ENCODE peak calls at places on chromosome 12, in nine cellular contexts. One of them, this sample, is unnamed.

GRCh38 chr12:33944703-33945437 is 77.4 kb upstream of the ALG10 start:
- DNase-seq in transverse colon: no peak
- DNase-seq in GM04504: no peak
- DNase-seq in EL: no peak
- DNase-seq in GM12864: no peak
- DNase-seq in SK-N-SH: no peak
- DNase-seq in NCI-H1092 treated with DMSO at 0.1 percent for 48 hours: no peak
- DNase-seq in T-helper 1 cell: no peak
- DNase-seq in stimulated activated CD4-positive, alpha-beta T cell treated with anti-CD3 and anti-CD28 coated beads, Interleukin-15, amount 100 ng/mL, for 1 hour: no peak
- DNase-seq in this sample: no peak

GRCh38 chr12:2422591-2422990 is 369.8 kb downstream of the CACNA1C start:
- DNase-seq in transverse colon: no peak
- DNase-seq in GM04504: no peak
- DNase-seq in EL: no peak
- DNase-seq in GM12864: no peak
- DNase-seq in SK-N-SH: no peak
- DNase-seq in NCI-H1092 treated with DMSO at 0.1 percent for 48 hours: no peak
- DNase-seq in T-helper 1 cell: no peak
- DNase-seq in stimulated activated CD4-positive, alpha-beta T cell treated with anti-CD3 and anti-CD28 coated beads, Interleukin-15, amount 100 ng/mL, for 1 hour: no peak
- DNase-seq in this sample: no peak

GRCh38 chr12:104137175-104137901 is 672 bp downstream of the NFYB start:
- DNase-seq in transverse colon: peak; percentile 42
- DNase-seq in GM04504: no peak
- DNase-seq in EL: peak; percentile 77
- DNase-seq in GM12864: peak; percentile 26
- DNase-seq in SK-N-SH: peak; percentile 70
- DNase-seq in NCI-H1092 treated with DMSO at 0.1 percent for 48 hours: peak; percentile 21
- DNase-seq in T-helper 1 cell: peak; percentile 24
- DNase-seq in stimulated activated CD4-positive, alpha-beta T cell treated with anti-CD3 and anti-CD28 coated beads, Interleukin-15, amount 100 ng/mL, for 1 hour: peak; percentile 15
- DNase-seq in this sample: peak; percentile 64

GRCh38 chr12:32533971-32534590 is 134.7 kb downstream of the FGD4 start:
- DNase-seq in transverse colon: peak; percentile 78
- DNase-seq in GM04504: peak; percentile 55
- DNase-seq in EL: peak; percentile 93
- DNase-seq in GM12864: no peak
- DNase-seq in SK-N-SH: peak; percentile 36
- DNase-seq in NCI-H1092 treated with DMSO at 0.1 percent for 48 hours: no peak
- DNase-seq in T-helper 1 cell: no peak
- DNase-seq in stimulated activated CD4-positive, alpha-beta T cell treated with anti-CD3 and anti-CD28 coated beads, Interleukin-15, amount 100 ng/mL, for 1 hour: no peak
- DNase-seq in this sample: no peak

GRCh38 chr12:9378430-9378835 is 170.2 kb upstream of the PZP start:
- DNase-seq in transverse colon: no peak
- DNase-seq in GM04504: no peak
- DNase-seq in EL: no peak
- DNase-seq in GM12864: no peak
- DNase-seq in SK-N-SH: peak; percentile 47
- DNase-seq in NCI-H1092 treated with DMSO at 0.1 percent for 48 hours: no peak
- DNase-seq in T-helper 1 cell: no peak
- DNase-seq in stimulated activated CD4-positive, alpha-beta T cell treated with anti-CD3 and anti-CD28 coated beads, Interleukin-15, amount 100 ng/mL, for 1 hour: no peak
- DNase-seq in this sample: peak; percentile 30

GRCh38 chr12:54032220-54032619 is 630 bp upstream of the HOXC5 start:
- DNase-seq in transverse colon: no peak
- DNase-seq in GM04504: no peak
- DNase-seq in EL: no peak
- DNase-seq in GM12864: no peak
- DNase-seq in SK-N-SH: no peak
- DNase-seq in NCI-H1092 treated with DMSO at 0.1 percent for 48 hours: no peak
- DNase-seq in T-helper 1 cell: no peak
- DNase-seq in stimulated activated CD4-positive, alpha-beta T cell treated with anti-CD3 and anti-CD28 coated beads, Interleukin-15, amount 100 ng/mL, for 1 hour: no peak
- DNase-seq in this sample: no peak

GRCh38 chr12:101925352-101925751 is 48.0 kb downstream of the DRAM1 start:
- DNase-seq in transverse colon: peak; percentile 46
- DNase-seq in GM04504: peak; percentile 97
- DNase-seq in EL: peak; percentile 98
- DNase-seq in GM12864: no peak
- DNase-seq in SK-N-SH: no peak
- DNase-seq in NCI-H1092 treated with DMSO at 0.1 percent for 48 hours: no peak
- DNase-seq in T-helper 1 cell: no peak
- DNase-seq in stimulated activated CD4-positive, alpha-beta T cell treated with anti-CD3 and anti-CD28 coated beads, Interleukin-15, amount 100 ng/mL, for 1 hour: no peak
- DNase-seq in this sample: no peak

GRCh38 chr12:79451988-79452387 is 238.8 kb downstream of the PAWR start:
- DNase-seq in transverse colon: peak; percentile 39
- DNase-seq in GM04504: peak; percentile 95
- DNase-seq in EL: peak; percentile 96
- DNase-seq in GM12864: no peak
- DNase-seq in SK-N-SH: peak; percentile 23
- DNase-seq in NCI-H1092 treated with DMSO at 0.1 percent for 48 hours: no peak
- DNase-seq in T-helper 1 cell: no peak
- DNase-seq in stimulated activated CD4-positive, alpha-beta T cell treated with anti-CD3 and anti-CD28 coated beads, Interleukin-15, amount 100 ng/mL, for 1 hour: no peak
- DNase-seq in this sample: no peak

GRCh38 chr12:106741247-106741646 is 33.2 kb upstream of the RIC8B start:
- DNase-seq in transverse colon: no peak
- DNase-seq in GM04504: no peak
- DNase-seq in EL: no peak
- DNase-seq in GM12864: no peak
- DNase-seq in SK-N-SH: no peak
- DNase-seq in NCI-H1092 treated with DMSO at 0.1 percent for 48 hours: no peak
- DNase-seq in T-helper 1 cell: no peak
- DNase-seq in stimulated activated CD4-positive, alpha-beta T cell treated with anti-CD3 and anti-CD28 coated beads, Interleukin-15, amount 100 ng/mL, for 1 hour: no peak
- DNase-seq in this sample: no peak

GRCh38 chr12:38890102-38890501 is 15.3 kb downstream of the CPNE8 start:
- DNase-seq in transverse colon: no peak
- DNase-seq in GM04504: peak; percentile 55
- DNase-seq in EL: no peak
- DNase-seq in GM12864: no peak
- DNase-seq in SK-N-SH: peak; percentile 7
- DNase-seq in NCI-H1092 treated with DMSO at 0.1 percent for 48 hours: no peak
- DNase-seq in T-helper 1 cell: no peak
- DNase-seq in stimulated activated CD4-positive, alpha-beta T cell treated with anti-CD3 and anti-CD28 coated beads, Interleukin-15, amount 100 ng/mL, for 1 hour: no peak
- DNase-seq in this sample: peak; percentile 97

GRCh38 chr12:65525501-65526141 is 247.1 kb downstream of the MSRB3 start:
- DNase-seq in transverse colon: no peak
- DNase-seq in GM04504: peak; percentile 85
- DNase-seq in EL: peak; percentile 97
- DNase-seq in GM12864: no peak
- DNase-seq in SK-N-SH: no peak
- DNase-seq in NCI-H1092 treated with DMSO at 0.1 percent for 48 hours: no peak
- DNase-seq in T-helper 1 cell: no peak
- DNase-seq in stimulated activated CD4-positive, alpha-beta T cell treated with anti-CD3 and anti-CD28 coated beads, Interleukin-15, amount 100 ng/mL, for 1 hour: no peak
- DNase-seq in this sample: no peak

This sample was measured in SK-N-DZ.